ENCODE peak calls at places on chromosomes 11 and 22, in seven cellular contexts. E is Panc1, Y is HCT116, W is upper lobe of left lung, B is HepG2, D is GM12878, X is K562. V is an unnamed sample. For H3K9me3, the result is how much of the 10 kb centered on the place peaks cover.

GRCh38 chr22:43844560-43845545 is 17.5 kb downstream of the SULT4A1 start:
- ATAC-seq in W (no peak), E (no peak), Y (no peak), B (no peak), X (no peak), D (no peak), V (no peak)

GRCh38 chr11:35227551-35228341 is 88.8 kb downstream of the CD44 start:
- ATAC-seq in B (no peak), X (no peak), D (no peak), Y (no peak), E (peak), W (peak), V (peak)

GRCh38 chr11:119759747-119760412 is 30.9 kb upstream of the NECTIN1 start:
- ATAC-seq in D (no peak), Y (peak), B (no peak), E (no peak), X (no peak), W (no peak), V (no peak)

GRCh38 chr11:60263434-60263833 is 17.0 kb upstream of the MS4A4A start:
- ATAC-seq in Y (no peak), W (peak), E (no peak), X (no peak), B (no peak), D (no peak), V (peak)

GRCh38 chr11:26244207-26244606 is 87.7 kb upstream of the ANO3 start:
- ATAC-seq in B (no peak), Y (no peak), E (no peak), X (no peak), W (peak), D (no peak), V (peak)

GRCh38 chr22:37062366-37062655 is 10.8 kb downstream of the KCTD17 start:
- ATAC-seq in X (no peak), Y (no peak), D (no peak), E (no peak), B (no peak), W (no peak), V (no peak)

GRCh38 chr11:86039094-86039493 is 29.8 kb downstream of the PICALM start:
- ATAC-seq in E (no peak), W (no peak), D (no peak), B (no peak), Y (no peak), X (no peak), V (no peak)

GRCh38 chr11:86459682-86460460 is 85.2 kb downstream of the CCDC81 start:
- ATAC-seq in E (peak), Y (peak), D (no peak), X (no peak), B (no peak), W (peak), V (peak)

GRCh38 chr11:43944761-43945311 is 2.4 kb downstream of the C11orf96 start:
- ATAC-seq in W (peak), B (peak), D (peak), X (peak), Y (peak), E (peak), V (peak)

GRCh38 chr11:44743326-44743725 is 16.6 kb downstream of the TSPAN18 start:
- ATAC-seq in E (no peak), X (no peak), B (no peak), W (no peak), D (no peak), Y (no peak), V (no peak)

GRCh38 chr22:25656724-25657123 is 85.3 kb upstream of the MYO18B start:
- ATAC-seq in B (no peak), Y (no peak), X (no peak), E (no peak), D (peak), W (no peak), V (no peak)

GRCh38 chr11:21615871-21616270 is 577.0 kb upstream of the ANO5 start:
- ATAC-seq in X (no peak), D (no peak), W (peak), Y (no peak), B (no peak), E (no peak), V (peak)

GRCh38 chr11:63767415-63768231 is 952 bp downstream of the ZFTA start:
- ATAC-seq in D (peak), X (peak), E (peak), B (peak), W (peak), Y (peak), V (peak)
- TF ChIP-seq POLR2AphosphoS5 in D (no peak), X (no peak), E (no peak), B (peak), W (no peak), Y (no peak), V (no peak)

GRCh38 chr11:516400-516799 is 9.4 kb upstream of the RNH1 start:
- ATAC-seq in D (no peak), B (no peak), W (no peak), E (no peak), X (no peak), Y (no peak), V (no peak)

GRCh38 chr11:514606-515005 is 7.6 kb upstream of the RNH1 start:
- ATAC-seq in Y (no peak), D (no peak), X (no peak), E (no peak), W (no peak), B (no peak), V (no peak)

GRCh38 chr11:518463-519202 is 11.6 kb upstream of the RNH1 start:
- ATAC-seq in Y (peak), E (peak), D (peak), X (peak), B (peak), W (peak), V (peak)

GRCh38 chr11:512895-513595 is 6.0 kb upstream of the RNH1 start:
- ATAC-seq in D (no peak), E (no peak), Y (no peak), W (no peak), X (no peak), B (no peak), V (no peak)

DNA sequence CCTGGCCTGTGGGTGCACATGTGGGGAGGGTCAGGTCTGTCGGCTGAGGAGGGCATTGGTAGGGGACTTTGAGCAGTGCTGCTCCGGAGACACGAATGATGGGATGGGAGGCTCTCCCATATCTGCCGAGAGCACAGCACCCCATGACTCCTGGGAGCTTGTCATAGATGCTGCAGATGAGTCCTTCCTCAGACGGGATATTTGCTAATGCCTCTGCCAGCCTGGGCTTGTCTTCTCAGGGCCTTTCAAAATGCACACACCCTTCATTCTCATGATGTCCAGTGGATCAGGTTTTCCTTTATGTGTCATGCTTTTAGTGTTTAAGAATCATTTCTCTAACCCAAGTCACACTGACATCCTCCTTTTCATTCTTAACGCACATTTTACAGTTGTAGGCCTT is 8.1 kb upstream of the RNH1 start:
- ATAC-seq in W (no peak), Y (no peak), X (no peak), B (no peak), E (no peak), D (no peak), V (no peak)
- H3K9me3 ChIP-seq in W (under half), Y (under half), X (under half), B (under half), E (under half), D (under half), V (under half)

DNA sequence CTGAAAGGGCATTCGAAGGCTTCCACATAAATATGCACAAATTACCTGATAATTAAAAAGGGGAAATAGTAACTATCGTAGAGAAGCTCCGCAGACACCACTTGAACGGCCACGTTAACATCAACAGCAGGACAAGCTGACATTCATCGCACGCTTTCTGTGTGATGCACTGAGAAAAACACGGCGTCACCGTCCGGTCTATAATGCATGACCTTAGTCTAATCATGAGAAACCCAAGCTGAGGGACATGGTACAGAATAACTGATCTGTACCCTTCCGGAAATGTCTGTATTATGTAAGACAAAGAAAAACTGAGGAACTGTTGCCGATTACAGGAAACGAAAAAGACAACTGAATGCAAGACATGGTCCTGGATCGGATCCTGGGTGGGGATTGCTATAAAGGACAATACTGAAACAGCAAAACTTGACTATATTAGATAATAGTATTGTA is 678 bp upstream of the RANGAP1 start:
- ATAC-seq in D (peak), X (peak), Y (no peak), W (peak), B (peak), E (no peak), V (peak)
- TF ChIP-seq POLR2AphosphoS5 in D (no peak), X (no peak), Y (no peak), W (no peak), B (no peak), E (no peak), V (no peak)

DNA sequence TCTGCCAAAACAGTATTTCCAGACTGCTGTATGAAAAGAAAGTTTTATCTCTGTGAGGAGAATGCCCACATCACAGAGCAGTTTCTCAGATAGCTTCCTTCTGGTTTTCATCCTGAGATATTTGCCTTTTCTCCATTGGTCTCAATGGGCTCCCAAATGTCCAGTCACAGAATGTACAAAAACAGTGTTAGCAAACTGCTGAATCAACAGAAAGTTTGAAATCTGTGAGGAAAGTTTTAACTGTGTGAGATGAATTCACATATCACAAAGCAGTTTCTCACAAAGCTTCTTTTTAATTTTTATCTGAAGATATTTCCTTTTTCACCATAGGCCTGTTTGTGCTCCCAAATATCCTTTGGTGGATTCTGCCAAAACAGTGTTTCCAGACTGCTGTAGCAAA is 207.2 kb upstream of the TRIM48 start:
- ATAC-seq in B (no peak), E (no peak), X (no peak), D (no peak), Y (no peak), W (no peak), V (no peak)
- H3K9me3 ChIP-seq in B (half or more), E (under half), X (under half), D (under half), Y (under half), W (under half), V (under half)

GRCh38 chr11:95150977-95151684 is 61.5 kb downstream of the ENDOD1 start:
- ATAC-seq in E (peak), Y (peak), X (peak), W (peak), B (peak), D (peak), V (peak)
- TF ChIP-seq POLR2AphosphoS5 in E (no peak), Y (peak), X (no peak), W (no peak), B (no peak), D (peak), V (peak)

DNA sequence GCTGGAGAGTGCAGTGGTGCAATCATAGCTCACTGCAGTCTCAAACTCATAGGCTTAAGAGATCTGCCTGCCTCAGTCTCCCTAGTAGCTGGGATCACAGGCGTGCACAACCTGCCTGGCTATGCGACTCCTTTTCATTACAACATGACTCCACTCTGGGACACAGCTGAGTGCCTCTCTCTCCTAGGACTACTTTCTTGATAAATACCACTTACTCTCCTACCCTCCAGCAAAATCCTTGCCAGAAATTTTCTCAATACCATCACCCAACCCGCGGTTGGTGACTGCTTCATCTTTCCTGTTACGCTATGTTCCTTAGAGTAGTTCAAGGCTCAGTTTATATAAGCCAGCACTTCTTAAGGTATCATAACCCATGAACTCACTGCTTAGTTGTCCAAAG is 26.9 kb downstream of the ARFGAP3 start:
- ATAC-seq in Y (no peak), X (no peak), D (no peak), W (no peak), B (no peak), E (no peak), V (no peak)
- H3K9me3 ChIP-seq in Y (under half), X (under half), D (under half), W (under half), B (under half), E (under half), V (under half)

GRCh38 chr11:131229221-131229620 is 141.2 kb upstream of the NTM start:
- ATAC-seq in W (no peak), Y (no peak), D (no peak), E (no peak), B (no peak), X (no peak), V (no peak)

GRCh38 chr11:131231317-131231716 is 139.1 kb upstream of the NTM start:
- ATAC-seq in D (no peak), Y (no peak), W (no peak), E (no peak), B (no peak), X (no peak), V (no peak)

GRCh38 chr11:131235328-131236298 is 134.8 kb upstream of the NTM start:
- ATAC-seq in B (no peak), Y (no peak), E (no peak), D (no peak), X (no peak), W (no peak), V (no peak)

GRCh38 chr11:131228378-131228777 is 142.0 kb upstream of the NTM start:
- ATAC-seq in D (no peak), B (no peak), E (no peak), W (no peak), Y (no peak), X (no peak), V (no peak)

DNA sequence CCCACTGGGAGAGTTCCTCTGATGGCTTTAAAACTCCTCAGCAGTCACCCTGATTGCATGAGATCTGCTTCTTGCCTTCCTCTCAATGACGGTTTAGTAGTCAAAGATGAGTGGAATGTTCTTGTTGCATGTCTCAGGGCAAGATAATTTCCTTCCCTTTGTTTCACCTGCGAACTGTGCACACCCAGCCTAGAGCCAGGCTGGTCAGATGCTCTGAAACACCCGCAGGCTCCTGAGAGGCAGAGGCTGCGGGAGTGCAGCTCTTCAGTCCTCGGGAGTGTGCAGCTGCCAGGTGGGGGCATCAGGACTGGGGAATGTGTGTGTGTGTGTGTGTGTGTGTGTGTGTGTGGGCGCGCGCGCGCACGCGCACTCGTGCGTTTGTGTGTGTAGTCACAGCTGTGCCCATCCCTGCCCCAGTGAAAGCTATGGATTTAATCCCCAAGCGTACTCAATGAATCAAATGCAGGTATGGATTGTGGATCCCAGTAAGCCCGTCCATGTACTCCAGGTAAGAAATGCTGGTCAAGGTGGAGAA is 136.2 kb upstream of the NTM start:
- ATAC-seq in X (no peak), Y (no peak), E (no peak), W (no peak), D (no peak), B (no peak), V (no peak)
- TF ChIP-seq POLR2AphosphoS5 in X (no peak), Y (no peak), E (no peak), W (no peak), D (no peak), B (no peak), V (no peak)

V was measured in gastroesophageal sphincter.